ENCODE peak calls at places on chromosomes 13 and 19, in five cellular contexts. O, J, V, S and U are unnamed samples.

GRCh38 chr13:87999141-87999765 is 328.1 kb downstream of the SLITRK5 start:
- DNase-seq in O (no peak), J (peak; percentile 51), V (no peak), S (peak; percentile 63), U (no peak)

GRCh38 chr13:77207943-77208342 is 119.0 kb downstream of the MYCBP2 start:
- DNase-seq in O (no peak), J (peak; percentile 78), V (no peak), S (peak; percentile 95), U (no peak)

GRCh38 chr19:54192972-54193371 is 1.9 kb downstream of the TSEN34 start:
- DNase-seq in O (no peak), J (no peak), V (no peak), S (no peak), U (no peak)

GRCh38 chr19:49217382-49217781 is 59.8 kb downstream of the TRPM4 start:
- DNase-seq in O (no peak), J (peak; percentile 82), V (no peak), S (no peak), U (no peak)

GRCh38 chr19:29617336-29618266 is 11.5 kb downstream of the POP4 start:
- DNase-seq in O (no peak), J (no peak), V (no peak), S (no peak), U (no peak)

GRCh38 chr19:6126335-6126974 is 9.0 kb upstream of the ACSBG2 start:
- DNase-seq in O (no peak), J (peak; percentile 75), V (peak; percentile 48), S (peak; percentile 64), U (peak; percentile 63)

GRCh38 chr19:42149447-42150202 is 17.4 kb upstream of the POU2F2 start:
- DNase-seq in O (no peak), J (no peak), V (no peak), S (no peak), U (no peak)

GRCh38 chr19:15820646-15821045 is 5.2 kb upstream of the OR10H1 start:
- DNase-seq in O (no peak), J (no peak), V (no peak), S (no peak), U (no peak)

GRCh38 chr13:26377038-26377437 is 123.1 kb downstream of the CDK8 start:
- DNase-seq in O (peak; percentile 62), J (peak; percentile 38), V (no peak), S (no peak), U (no peak)

GRCh38 chr13:47896546-47896945 is 104.5 kb downstream of the SUCLA2 start:
- DNase-seq in O (no peak), J (peak; percentile 30), V (no peak), S (no peak), U (no peak)

GRCh38 chr13:31452525-31452924 is 252.8 kb downstream of the B3GLCT start:
- DNase-seq in O (no peak), J (no peak), V (no peak), S (no peak), U (no peak)
- TF ChIP-seq CTCF in O (no peak), J (no peak), V (no peak), S (no peak), U (no peak)

GRCh38 chr19:33556261-33556660 is 34.7 kb upstream of the PEPD start:
- DNase-seq in O (no peak), J (no peak), V (no peak), S (no peak), U (no peak)

GRCh38 chr19:33554821-33555220 is 33.2 kb upstream of the PEPD start:
- DNase-seq in O (no peak), J (no peak), V (no peak), S (no peak), U (no peak)

GRCh38 chr19:33559996-33560395 is 38.4 kb upstream of the PEPD start:
- DNase-seq in O (no peak), J (no peak), V (no peak), S (no peak), U (no peak)

GRCh38 chr19:33558846-33559245 is 37.3 kb upstream of the PEPD start:
- DNase-seq in O (no peak), J (no peak), V (no peak), S (no peak), U (no peak)

DNA sequence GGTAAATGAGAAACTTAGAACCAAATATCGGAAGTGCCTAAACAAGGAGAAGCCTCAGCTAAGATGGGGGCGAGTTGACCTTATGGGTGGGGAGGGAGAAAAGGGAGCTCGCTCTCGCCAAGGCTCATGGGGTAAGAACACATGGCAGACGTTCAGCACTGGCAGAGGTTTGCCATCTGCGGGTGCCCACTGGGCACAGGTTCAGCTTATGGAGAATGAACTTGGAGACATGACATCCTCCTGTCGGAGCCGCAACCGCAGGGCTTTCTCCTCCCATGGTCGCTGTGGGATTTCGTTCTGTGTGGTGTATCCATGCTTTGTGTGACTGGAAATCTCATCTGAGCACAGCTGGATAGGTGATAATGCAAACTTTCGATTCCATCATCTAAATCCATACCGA is 36.1 kb upstream of the PEPD start:
- DNase-seq in O (no peak), J (no peak), V (no peak), S (no peak), U (no peak)
- TF ChIP-seq CTCF in O (no peak), J (no peak), V (no peak), S (no peak), U (no peak)

DNA sequence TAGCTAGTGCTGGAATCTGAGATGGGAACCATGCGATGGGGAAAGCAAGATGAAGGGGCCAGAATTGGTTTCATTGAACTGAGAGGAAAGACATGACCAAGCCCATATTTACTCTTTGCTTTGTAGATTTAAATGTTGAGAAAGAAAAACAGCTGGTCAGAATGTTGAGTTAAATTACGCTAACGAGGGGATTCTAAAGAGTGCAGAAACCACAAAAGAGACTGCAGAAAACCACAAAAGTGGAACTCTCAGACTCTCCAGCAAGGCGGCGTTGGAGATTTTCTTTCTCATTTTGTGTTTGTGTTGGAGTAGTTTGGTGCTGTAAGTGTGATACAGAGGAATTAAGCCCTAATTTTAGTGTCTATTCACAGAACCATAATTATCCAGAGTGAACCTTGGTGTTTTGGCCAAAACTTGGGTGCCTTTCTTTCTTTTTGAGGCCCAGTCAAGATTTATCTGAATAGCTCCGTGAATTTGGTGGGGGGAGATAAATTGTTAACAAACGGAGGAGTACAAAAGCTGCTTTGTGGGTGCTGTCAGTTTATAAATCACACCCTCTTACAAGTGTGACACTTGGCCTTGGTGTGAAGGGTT is 26.3 kb downstream of the SAE1 start:
- DNase-seq in O (no peak), J (peak; percentile 24), V (peak; percentile 22), S (peak; percentile 69), U (peak; percentile 39)
- TF ChIP-seq CTCF in O (no peak), J (no peak), V (no peak), S (no peak), U (no peak)

DNA sequence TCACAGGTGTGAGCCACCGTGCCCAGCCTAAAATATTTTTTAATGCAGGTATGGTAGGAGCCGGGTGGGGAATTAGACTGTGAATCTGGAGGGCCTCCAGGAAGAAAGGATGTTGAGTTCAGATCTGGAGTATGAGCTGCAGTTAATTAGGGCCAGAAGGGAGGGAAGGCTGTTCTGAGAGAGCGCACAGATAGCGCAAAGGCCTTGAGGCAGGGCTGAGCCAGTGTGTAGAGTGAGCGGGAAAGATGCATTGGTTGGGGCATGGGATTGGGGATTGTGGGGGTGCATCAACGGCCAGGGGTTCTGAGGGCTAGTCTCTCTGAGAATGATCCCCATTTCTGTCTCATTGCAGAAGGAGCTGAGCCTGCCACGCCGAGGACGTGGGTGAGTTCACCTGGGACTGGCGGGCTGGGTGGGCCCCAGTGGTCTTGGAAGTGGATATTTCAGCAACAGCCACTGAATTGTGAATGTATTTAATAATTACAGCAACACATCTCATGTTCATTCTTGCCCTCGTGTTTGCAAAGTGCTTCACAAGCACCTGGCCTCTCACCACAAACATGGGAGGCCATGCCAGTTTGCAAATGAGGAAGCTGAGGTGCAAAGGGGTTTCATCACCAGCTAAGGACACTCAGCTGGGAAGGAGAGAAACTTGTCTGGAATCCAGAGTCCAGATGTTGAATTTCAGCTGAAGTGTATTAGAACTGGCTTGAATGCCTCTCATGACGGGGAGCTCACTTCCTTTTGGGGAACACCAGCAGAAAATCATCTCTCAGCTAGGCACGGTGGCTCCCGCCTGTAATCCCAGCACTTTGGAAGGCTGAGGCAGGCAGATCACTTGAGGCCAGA is 9.9 kb downstream of the MAST3 start:
- DNase-seq in O (no peak), J (no peak), V (no peak), S (no peak), U (no peak)
- TF ChIP-seq CTCF in O (no peak), J (no peak), V (no peak), S (no peak), U (no peak)

DNA sequence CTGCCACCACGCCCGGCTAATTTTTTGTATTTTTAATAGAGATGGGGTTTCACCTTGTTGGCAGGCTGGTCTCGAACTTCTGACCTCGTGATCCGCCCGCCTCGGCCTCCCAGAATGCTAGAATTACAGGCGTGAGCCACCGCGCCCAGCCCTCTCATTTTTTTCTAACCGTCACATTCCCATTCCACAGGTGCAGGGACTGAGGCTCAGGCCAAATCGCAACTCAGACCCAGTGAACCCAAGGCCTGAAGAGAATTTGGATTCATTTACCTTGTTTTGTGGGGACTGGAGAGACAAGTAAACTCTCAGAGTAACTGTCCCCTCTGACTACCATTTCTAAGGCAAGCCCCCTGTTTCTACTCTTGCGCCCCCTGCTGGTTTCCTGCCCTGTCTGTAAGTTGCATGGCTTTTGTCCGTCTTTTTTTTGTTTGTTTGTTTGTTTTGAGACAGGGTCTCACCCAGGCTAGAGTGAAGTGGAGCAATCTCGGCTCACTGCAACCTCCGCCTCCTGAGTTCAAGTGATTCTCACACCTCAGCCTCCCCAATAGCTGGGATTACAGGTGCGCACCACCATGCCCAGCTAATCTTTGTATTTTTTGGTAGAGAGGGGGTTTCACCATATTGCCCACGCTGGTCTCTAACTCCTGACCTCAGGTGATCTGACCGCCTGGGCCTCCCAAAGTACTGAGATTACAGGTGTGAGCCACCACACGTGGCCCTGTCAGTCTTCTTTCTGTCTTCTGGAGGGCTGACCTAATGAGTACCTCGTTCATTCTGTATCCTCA is 2.3 kb upstream of the STRN4 start:
- DNase-seq in O (peak; percentile 86), J (peak; percentile 79), V (no peak), S (no peak), U (no peak)
- TF ChIP-seq CTCF in O (peak; percentile 85), J (peak; percentile 88), V (peak; percentile 79), S (peak; percentile 90), U (peak; percentile 62)

GRCh38 chr13:112335135-112335534 is 41.0 kb upstream of the SPACA7 start:
- DNase-seq in O (no peak), J (no peak), V (no peak), S (no peak), U (no peak)
- TF ChIP-seq CTCF in O (no peak), J (no peak), V (no peak), S (no peak), U (no peak)

GRCh38 chr13:67075239-67075638 is 154.9 kb downstream of the PCDH9 start:
- DNase-seq in O (no peak), J (peak; percentile 73), V (no peak), S (no peak), U (no peak)
- TF ChIP-seq CTCF in O (no peak), J (peak; percentile 51), V (no peak), S (peak; percentile 7), U (no peak)